ENCODE peak calls at places on chromosome 16, in seven cellular contexts. O is effector memory CD4-positive, alpha-beta T cell; S is stimulated activated CD4-positive, alpha-beta T cell treated with anti-CD3 and anti-CD28 coated beads, Interleukin-2, amount 100 ng/mL, for 48 hours; A is A172; L is AG04449; Y is GM06990; U is astrocyte of the cerebellum. V is an unnamed sample.

GRCh38 chr16:88442811-88443576 is 10.1 kb upstream of the ZFPM1 start:
- DNase-seq in Y (peak; percentile 73), O (peak; percentile 56), L (no peak), A (peak; percentile 64), S (peak; percentile 77), U (no peak), V (peak; percentile 27)

GRCh38 chr16:16166085-16166484 is 57.2 kb downstream of the ABCC6 start:
- DNase-seq in O (no peak), U (no peak), A (no peak), Y (no peak), L (no peak), S (no peak), V (no peak)

GRCh38 chr16:75804368-75804767 is 78.1 kb upstream of the CPHXL start:
- DNase-seq in U (no peak), O (no peak), A (no peak), S (no peak), Y (no peak), L (no peak), V (no peak)

GRCh38 chr16:89383095-89384003 is 107.0 kb downstream of the ANKRD11 start:
- DNase-seq in Y (no peak), A (peak; percentile 45), U (no peak), O (no peak), S (no peak), L (no peak), V (no peak)

GRCh38 chr16:9258423-9259051 is 167.1 kb downstream of the HAPSTR1 start:
- DNase-seq in Y (peak; percentile 12), U (no peak), A (peak; percentile 11), O (no peak), L (no peak), S (no peak), V (peak; percentile 6)

GRCh38 chr16:24999856-25000447 is 15.2 kb downstream of the ARHGAP17 start:
- DNase-seq in U (no peak), O (no peak), L (no peak), Y (no peak), S (no peak), A (no peak), V (no peak)

GRCh38 chr16:23597003-23597756 is 1.1 kb upstream of the NDUFAB1 start:
- DNase-seq in A (no peak), S (no peak), Y (peak; percentile 11), U (no peak), L (no peak), O (no peak), V (no peak)

GRCh38 chr16:80804451-80805383 is at the start of gene CDYL2:
- DNase-seq in L (no peak), U (no peak), A (no peak), Y (peak; percentile 64), O (peak; percentile 18), S (no peak), V (no peak)

GRCh38 chr16:85173077-85173980 is 61.1 kb upstream of the CIBAR2 start:
- DNase-seq in L (peak; percentile 78), Y (no peak), O (no peak), S (no peak), A (peak; percentile 83), U (no peak), V (no peak)

GRCh38 chr16:495127-495748 is 32.3 kb upstream of the CAPN15 start:
- DNase-seq in O (no peak), L (no peak), U (no peak), Y (no peak), S (no peak), A (peak; percentile 28), V (no peak)

GRCh38 chr16:802914-803750 is 2.6 kb upstream of the GNG13 start:
- DNase-seq in U (no peak), O (no peak), S (no peak), Y (no peak), L (no peak), A (no peak), V (no peak)

GRCh38 chr16:50635505-50636392 is 45.4 kb downstream of the SNX20 start:
- DNase-seq in U (no peak), Y (peak; percentile 31), A (no peak), S (no peak), L (no peak), O (no peak), V (no peak)

GRCh38 chr16:22213236-22213635 is 7.2 kb downstream of the EEF2K start:
- DNase-seq in A (no peak), O (no peak), L (no peak), Y (no peak), U (no peak), S (no peak), V (no peak)

GRCh38 chr16:19219836-19220235 is 51.8 kb downstream of the SYT17 start:
- DNase-seq in L (no peak), U (no peak), A (no peak), Y (no peak), O (no peak), S (no peak), V (no peak)

GRCh38 chr16:74673876-74674275 is 7.2 kb upstream of the RFWD3 start:
- DNase-seq in L (no peak), S (no peak), Y (no peak), A (no peak), O (no peak), U (no peak), V (no peak)